ENCODE peak calls at places on chromosomes 12 and 14, in nine cellular contexts. One of them, this sample, is unnamed.

GRCh38 chr14:74255281-74255680 is 16.0 kb downstream of the VSX2 start:
- DNase-seq in astrocyte of the spinal cord: no peak
- DNase-seq in HS-27A: no peak
- DNase-seq in NCI-H1092: no peak
- DNase-seq in HFFc6: no peak
- DNase-seq in heart left ventricle: no peak
- DNase-seq in hippocampal formation: no peak
- DNase-seq in AG08395: no peak
- DNase-seq in stimulated activated CD4-positive, alpha-beta T cell treated with anti-CD3 and anti-CD28 coated beads, Interleukin-15, amount 100 ng/mL, for 48 hours: no peak
- DNase-seq in this sample: no peak

GRCh38 chr12:103884316-103884715 is 43.3 kb upstream of the NT5DC3 start:
- DNase-seq in astrocyte of the spinal cord: peak; percentile 71
- DNase-seq in hippocampal formation: no peak
- DNase-seq in HS-27A: no peak
- DNase-seq in stimulated activated CD4-positive, alpha-beta T cell treated with anti-CD3 and anti-CD28 coated beads, Interleukin-15, amount 100 ng/mL, for 48 hours: no peak
- DNase-seq in HFFc6: peak; percentile 37
- DNase-seq in NCI-H1092: no peak
- DNase-seq in heart left ventricle: no peak
- DNase-seq in AG08395: peak; percentile 69
- DNase-seq in this sample: no peak

GRCh38 chr14:83713736-83714135 is 1816.2 kb upstream of the FLRT2 start:
- DNase-seq in NCI-H1092: no peak
- DNase-seq in HS-27A: no peak
- DNase-seq in HFFc6: no peak
- DNase-seq in astrocyte of the spinal cord: no peak
- DNase-seq in hippocampal formation: no peak
- DNase-seq in AG08395: no peak
- DNase-seq in heart left ventricle: no peak
- DNase-seq in stimulated activated CD4-positive, alpha-beta T cell treated with anti-CD3 and anti-CD28 coated beads, Interleukin-15, amount 100 ng/mL, for 48 hours: no peak
- DNase-seq in this sample: no peak

GRCh38 chr12:132617822-132618682 is 524 bp upstream of the P2RX2 start:
- DNase-seq in stimulated activated CD4-positive, alpha-beta T cell treated with anti-CD3 and anti-CD28 coated beads, Interleukin-15, amount 100 ng/mL, for 48 hours: no peak
- DNase-seq in NCI-H1092: no peak
- DNase-seq in AG08395: no peak
- DNase-seq in hippocampal formation: no peak
- DNase-seq in HFFc6: no peak
- DNase-seq in astrocyte of the spinal cord: no peak
- DNase-seq in heart left ventricle: no peak
- DNase-seq in HS-27A: no peak
- DNase-seq in this sample: no peak

GRCh38 chr14:24365600-24366374 is 2.2 kb upstream of the NFATC4 start:
- DNase-seq in astrocyte of the spinal cord: peak; percentile 93
- DNase-seq in HS-27A: peak; percentile 86
- DNase-seq in AG08395: peak; percentile 77
- DNase-seq in heart left ventricle: peak; percentile 86
- DNase-seq in stimulated activated CD4-positive, alpha-beta T cell treated with anti-CD3 and anti-CD28 coated beads, Interleukin-15, amount 100 ng/mL, for 48 hours: peak; percentile 69
- DNase-seq in hippocampal formation: peak; percentile 32
- DNase-seq in NCI-H1092: peak; percentile 88
- DNase-seq in HFFc6: peak; percentile 85
- DNase-seq in this sample: peak; percentile 59

GRCh38 chr14:22464422-22465142 is 124.4 kb downstream of the DAD1 start:
- DNase-seq in heart left ventricle: no peak
- DNase-seq in stimulated activated CD4-positive, alpha-beta T cell treated with anti-CD3 and anti-CD28 coated beads, Interleukin-15, amount 100 ng/mL, for 48 hours: no peak
- DNase-seq in HS-27A: no peak
- DNase-seq in HFFc6: no peak
- DNase-seq in hippocampal formation: no peak
- DNase-seq in NCI-H1092: no peak
- DNase-seq in AG08395: no peak
- DNase-seq in astrocyte of the spinal cord: no peak
- DNase-seq in this sample: no peak

GRCh38 chr12:98544741-98545140 is 29.4 kb downstream of the TMPO start:
- DNase-seq in astrocyte of the spinal cord: peak; percentile 12
- DNase-seq in hippocampal formation: no peak
- DNase-seq in stimulated activated CD4-positive, alpha-beta T cell treated with anti-CD3 and anti-CD28 coated beads, Interleukin-15, amount 100 ng/mL, for 48 hours: no peak
- DNase-seq in HFFc6: no peak
- DNase-seq in NCI-H1092: no peak
- DNase-seq in HS-27A: no peak
- DNase-seq in AG08395: no peak
- DNase-seq in heart left ventricle: no peak
- DNase-seq in this sample: no peak

GRCh38 chr12:5499566-5500325 is 67.8 kb downstream of the NTF3 start:
- DNase-seq in HFFc6: peak; percentile 93
- DNase-seq in hippocampal formation: no peak
- DNase-seq in HS-27A: peak; percentile 72
- DNase-seq in stimulated activated CD4-positive, alpha-beta T cell treated with anti-CD3 and anti-CD28 coated beads, Interleukin-15, amount 100 ng/mL, for 48 hours: no peak
- DNase-seq in AG08395: peak; percentile 90
- DNase-seq in NCI-H1092: no peak
- DNase-seq in heart left ventricle: no peak
- DNase-seq in astrocyte of the spinal cord: peak; percentile 62
- DNase-seq in this sample: no peak

GRCh38 chr14:103155013-103155412 is 31.8 kb downstream of the TNFAIP2 start:
- DNase-seq in astrocyte of the spinal cord: no peak
- DNase-seq in AG08395: peak; percentile 96
- DNase-seq in HFFc6: peak; percentile 49
- DNase-seq in HS-27A: peak; percentile 22
- DNase-seq in NCI-H1092: no peak
- DNase-seq in hippocampal formation: no peak
- DNase-seq in heart left ventricle: peak; percentile 81
- DNase-seq in stimulated activated CD4-positive, alpha-beta T cell treated with anti-CD3 and anti-CD28 coated beads, Interleukin-15, amount 100 ng/mL, for 48 hours: no peak
- DNase-seq in this sample: peak; percentile 89

GRCh38 chr12:99983721-99984258 is 946 bp downstream of the ANKS1B start:
- DNase-seq in astrocyte of the spinal cord: no peak
- DNase-seq in HFFc6: no peak
- DNase-seq in NCI-H1092: no peak
- DNase-seq in AG08395: no peak
- DNase-seq in stimulated activated CD4-positive, alpha-beta T cell treated with anti-CD3 and anti-CD28 coated beads, Interleukin-15, amount 100 ng/mL, for 48 hours: no peak
- DNase-seq in heart left ventricle: no peak
- DNase-seq in hippocampal formation: no peak
- DNase-seq in HS-27A: no peak
- DNase-seq in this sample: no peak

GRCh38 chr12:49017764-49018281 is 753 bp downstream of the PRKAG1 start:
- DNase-seq in stimulated activated CD4-positive, alpha-beta T cell treated with anti-CD3 and anti-CD28 coated beads, Interleukin-15, amount 100 ng/mL, for 48 hours: no peak
- DNase-seq in NCI-H1092: no peak
- DNase-seq in astrocyte of the spinal cord: no peak
- DNase-seq in heart left ventricle: peak; percentile 68
- DNase-seq in AG08395: peak; percentile 59
- DNase-seq in hippocampal formation: no peak
- DNase-seq in HS-27A: no peak
- DNase-seq in HFFc6: peak; percentile 53
- DNase-seq in this sample: peak; percentile 77